ENCODE peak calls at places on chromosomes 7 and 10, in four cellular contexts. Z is HCT116, B is H1, A is K562. I is an unnamed sample.
A peak's percentile ranks its signal among the peaks of the same experiment; 100 is the strongest.

GRCh38 chr7:54991341-54991740 is 27.5 kb upstream of the EGFR start:
- DNase-seq in Z (no peak), B (no peak), A (no peak), I (no peak)

GRCh38 chr7:157410831-157411556 is 74.2 kb downstream of the DNAJB6 start:
- DNase-seq in Z (no peak), B (no peak), A (no peak), I (no peak)

GRCh38 chr7:47216439-47216838 is 365.5 kb downstream of the TNS3 start:
- DNase-seq in Z (no peak), B (no peak), A (peak; percentile 36), I (no peak)

GRCh38 chr10:75261813-75262725 is 26.3 kb upstream of the COMTD1 start:
- DNase-seq in Z (no peak), B (no peak), A (no peak), I (no peak)

GRCh38 chr10:118873738-118874105 is 119.0 kb upstream of the CACUL1 start:
- DNase-seq in Z (no peak), B (no peak), A (no peak), I (no peak)

GRCh38 chr10:76401006-76401405 is 969.6 kb downstream of the LRMDA start:
- DNase-seq in Z (no peak), B (no peak), A (no peak), I (no peak)

GRCh38 chr10:55320187-55320586 is 519.2 kb upstream of the PCDH15 start:
- DNase-seq in Z (no peak), B (no peak), A (no peak), I (no peak)

GRCh38 chr10:29119374-29119773 is 169.5 kb upstream of the LYZL1 start:
- DNase-seq in Z (peak; percentile 29), B (peak; percentile 64), A (peak; percentile 61), I (no peak)

GRCh38 chr7:55173671-55174070 is 154.9 kb downstream of the EGFR start:
- DNase-seq in Z (no peak), B (no peak), A (no peak), I (no peak)

GRCh38 chr10:6781133-6781770 is 201.2 kb upstream of the PRKCQ start:
- DNase-seq in Z (no peak), B (no peak), A (no peak), I (peak; percentile 32)
- TF ChIP-seq EGR1 in Z (no peak), B (no peak), A (no peak), I (no peak)

GRCh38 chr7:128099204-128099671 is 68.0 kb upstream of the LRRC4 start:
- DNase-seq in Z (no peak), B (no peak), A (peak; percentile 65), I (no peak)
- TF ChIP-seq EGR1 in Z (no peak), B (no peak), A (no peak), I (no peak)

DNA sequence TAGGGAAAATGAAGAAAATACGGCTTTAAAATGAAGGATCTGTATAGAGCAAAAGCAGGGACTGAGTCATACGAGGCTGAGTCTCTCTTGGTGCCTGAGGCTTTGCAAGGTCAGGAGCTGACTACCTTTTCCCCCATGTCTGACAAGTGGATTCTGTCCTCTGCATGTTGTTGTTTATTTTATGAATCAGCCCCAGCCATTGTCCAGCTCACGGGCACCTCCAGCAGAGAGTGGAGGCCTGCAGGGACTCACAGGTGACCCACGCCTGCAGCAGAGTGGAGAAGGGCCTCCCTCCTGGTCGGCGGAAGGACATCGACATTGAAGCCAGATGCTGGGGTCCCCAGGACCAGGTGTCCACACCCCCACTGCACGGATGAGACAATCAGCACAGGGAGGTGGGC is 233.9 kb downstream of the WDR37 start:
- DNase-seq in Z (no peak), B (no peak), A (no peak), I (no peak)
- TF ChIP-seq EGR1 in Z (no peak), B (no peak), A (no peak), I (no peak)

DNA sequence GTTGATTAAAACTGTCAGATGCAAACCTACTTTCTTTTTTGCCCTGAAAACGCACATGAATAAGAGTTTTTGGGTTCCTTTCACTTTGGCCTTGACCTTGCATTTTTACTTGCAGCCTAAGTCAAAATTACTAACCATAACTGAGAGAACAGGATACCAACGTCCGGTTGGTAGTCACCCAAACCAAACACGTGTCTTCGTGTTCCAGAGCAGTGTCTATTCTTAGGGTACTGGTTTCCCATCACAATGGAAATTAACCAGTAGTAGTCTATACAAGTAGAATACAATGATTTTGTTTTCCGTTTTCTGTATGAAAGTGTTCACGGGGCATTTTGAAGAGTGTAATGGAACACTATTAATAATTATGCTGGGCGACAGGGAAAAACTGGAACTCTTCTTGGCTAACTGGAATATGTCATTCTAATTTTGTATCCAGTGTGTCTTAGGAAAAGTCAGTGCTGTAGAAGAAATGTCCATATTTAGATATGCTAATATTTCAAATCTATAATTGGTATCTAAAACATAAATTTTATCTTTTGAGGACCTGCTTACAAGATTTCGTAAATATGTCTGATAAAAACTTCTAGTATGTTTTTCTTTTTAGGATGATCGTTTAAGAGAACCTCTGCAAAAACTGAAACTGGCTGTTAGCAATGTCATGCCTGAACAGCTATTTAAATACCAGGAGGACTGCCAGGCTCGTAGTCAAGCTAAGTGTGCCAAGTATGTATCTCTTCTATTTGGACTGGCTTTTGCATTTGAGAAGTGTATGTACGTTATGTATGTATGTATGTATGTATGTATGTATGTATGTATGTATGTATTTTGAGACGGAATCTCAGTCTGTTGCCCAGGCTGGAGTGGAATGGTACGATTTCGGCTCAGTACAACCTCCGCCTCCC is 40.9 kb downstream of the UBN2 start:
- DNase-seq in Z (no peak), B (no peak), A (no peak), I (no peak)
- TF ChIP-seq EGR1 in Z (no peak), B (no peak), A (no peak), I (no peak)

GRCh38 chr10:13099666-13100348 is at the start of gene OPTN:
- DNase-seq in Z (peak; percentile 64), B (peak; percentile 21), A (peak; percentile 88), I (peak; percentile 54)

GRCh38 chr10:13104697-13105096 is 4.7 kb downstream of the OPTN start:
- DNase-seq in Z (no peak), B (no peak), A (no peak), I (no peak)

GRCh38 chr10:13100349-13101294 is 659 bp downstream of the OPTN start:
- DNase-seq in Z (no peak), B (no peak), A (no peak), I (no peak)

GRCh38 chr10:13103554-13103953 is 3.6 kb downstream of the OPTN start:
- DNase-seq in Z (no peak), B (no peak), A (no peak), I (no peak)

GRCh38 chr10:13102002-13102794 is 2.2 kb downstream of the OPTN start:
- DNase-seq in Z (no peak), B (no peak), A (no peak), I (no peak)
- TF ChIP-seq EGR1 in Z (no peak), B (no peak), A (no peak), I (no peak)

GRCh38 chr7:110922906-110923305 is 168.0 kb upstream of the LRRN3 start:
- DNase-seq in Z (no peak), B (no peak), A (no peak), I (no peak)
- TF ChIP-seq EGR1 in Z (no peak), B (no peak), A (no peak), I (no peak)

GRCh38 chr10:121373411-121373810 is 224.8 kb downstream of the FGFR2 start:
- DNase-seq in Z (no peak), B (no peak), A (no peak), I (no peak)

GRCh38 chr10:121375201-121375600 is 223.0 kb downstream of the FGFR2 start:
- DNase-seq in Z (no peak), B (no peak), A (no peak), I (no peak)

GRCh38 chr10:121371836-121372235 is 226.4 kb downstream of the FGFR2 start:
- DNase-seq in Z (no peak), B (no peak), A (no peak), I (no peak)

GRCh38 chr10:121378402-121378801 is 219.8 kb downstream of the FGFR2 start:
- DNase-seq in Z (no peak), B (no peak), A (no peak), I (no peak)

GRCh38 chr10:121374121-121374520 is 224.1 kb downstream of the FGFR2 start:
- DNase-seq in Z (no peak), B (no peak), A (no peak), I (no peak)
- TF ChIP-seq EGR1 in Z (no peak), B (no peak), A (no peak), I (no peak)

GRCh38 chr10:74047304-74047703 is 49.4 kb downstream of the VCL start:
- DNase-seq in Z (no peak), B (no peak), A (no peak), I (no peak)
- TF ChIP-seq EGR1 in Z (no peak), B (no peak), A (no peak), I (no peak)

I was measured in GM12878.